ENCODE peak calls at places on chromosomes 3 and 15, in five cellular contexts. One of them, this sample, is unnamed.
A peak's percentile ranks its signal among the peaks of the same experiment; 100 is the strongest.

GRCh38 chr3:140086642-140087041 is 151.7 kb downstream of the CLSTN2 start:
- DNase-seq in WERI-Rb-1: no peak
- DNase-seq in HCT116: no peak
- DNase-seq in mesenchymal stem cell: no peak
- DNase-seq in mucosa of descending colon: no peak
- DNase-seq in this sample: no peak

GRCh38 chr15:76576526-76577279 is 240.1 kb downstream of the ISL2 start:
- DNase-seq in WERI-Rb-1: no peak
- DNase-seq in mesenchymal stem cell: peak; percentile 44
- DNase-seq in mucosa of descending colon: peak; percentile 85
- DNase-seq in HCT116: no peak
- DNase-seq in this sample: no peak

GRCh38 chr3:190064112-190064511 is 56.6 kb downstream of the P3H2 start:
- DNase-seq in mucosa of descending colon: no peak
- DNase-seq in WERI-Rb-1: no peak
- DNase-seq in mesenchymal stem cell: peak; percentile 90
- DNase-seq in HCT116: peak; percentile 33
- DNase-seq in this sample: peak; percentile 80

GRCh38 chr3:115325539-115325938 is 178.5 kb upstream of the ZBTB20 start:
- DNase-seq in mucosa of descending colon: peak; percentile 42
- DNase-seq in WERI-Rb-1: no peak
- DNase-seq in mesenchymal stem cell: peak; percentile 43
- DNase-seq in HCT116: no peak
- DNase-seq in this sample: no peak

GRCh38 chr15:39625856-39626255 is 45.0 kb downstream of the THBS1 start:
- DNase-seq in HCT116: no peak
- DNase-seq in mucosa of descending colon: no peak
- DNase-seq in WERI-Rb-1: no peak
- DNase-seq in mesenchymal stem cell: peak; percentile 45
- DNase-seq in this sample: no peak

GRCh38 chr3:94614192-94614591 is 551.3 kb downstream of the NSUN3 start:
- DNase-seq in HCT116: no peak
- DNase-seq in WERI-Rb-1: no peak
- DNase-seq in mucosa of descending colon: no peak
- DNase-seq in mesenchymal stem cell: no peak
- DNase-seq in this sample: no peak

GRCh38 chr15:100020181-100020580 is 286.9 kb upstream of the LYSMD4 start:
- DNase-seq in WERI-Rb-1: no peak
- DNase-seq in HCT116: no peak
- DNase-seq in mesenchymal stem cell: no peak
- DNase-seq in mucosa of descending colon: no peak
- DNase-seq in this sample: no peak

GRCh38 chr15:89472785-89473256 is 23.6 kb downstream of the RHCG start:
- DNase-seq in mesenchymal stem cell: peak; percentile 56
- DNase-seq in HCT116: peak; percentile 48
- DNase-seq in WERI-Rb-1: peak; percentile 81
- DNase-seq in mucosa of descending colon: peak; percentile 63
- DNase-seq in this sample: peak; percentile 66

GRCh38 chr15:74264081-74264501 is 28.0 kb downstream of the CCDC33 start:
- DNase-seq in mucosa of descending colon: no peak
- DNase-seq in mesenchymal stem cell: no peak
- DNase-seq in WERI-Rb-1: no peak
- DNase-seq in HCT116: no peak
- DNase-seq in this sample: no peak

GRCh38 chr3:126098391-126098858 is 14.5 kb upstream of the SLC41A3 start:
- DNase-seq in mucosa of descending colon: no peak
- DNase-seq in mesenchymal stem cell: peak; percentile 20
- DNase-seq in HCT116: no peak
- DNase-seq in WERI-Rb-1: peak; percentile 37
- DNase-seq in this sample: no peak

GRCh38 chr15:57427367-57427821 is 51.1 kb downstream of the CGNL1 start:
- DNase-seq in WERI-Rb-1: no peak
- DNase-seq in mesenchymal stem cell: peak; percentile 48
- DNase-seq in mucosa of descending colon: peak; percentile 44
- DNase-seq in HCT116: no peak
- DNase-seq in this sample: peak; percentile 64

GRCh38 chr3:145857956-145858355 is 303.0 kb downstream of the PLOD2 start:
- DNase-seq in HCT116: no peak
- DNase-seq in WERI-Rb-1: no peak
- DNase-seq in mucosa of descending colon: no peak
- DNase-seq in mesenchymal stem cell: no peak
- DNase-seq in this sample: no peak

GRCh38 chr3:160010578-160010977 is 21.9 kb downstream of the IL12A start:
- DNase-seq in mesenchymal stem cell: no peak
- DNase-seq in mucosa of descending colon: no peak
- DNase-seq in WERI-Rb-1: no peak
- DNase-seq in HCT116: no peak
- DNase-seq in this sample: no peak

GRCh38 chr3:62103531-62103930 is 269.8 kb downstream of the FEZF2 start:
- DNase-seq in mesenchymal stem cell: no peak
- DNase-seq in WERI-Rb-1: no peak
- DNase-seq in mucosa of descending colon: no peak
- DNase-seq in HCT116: no peak
- DNase-seq in this sample: no peak

GRCh38 chr3:112873632-112874031 is 27.0 kb upstream of the CD200R1L start:
- DNase-seq in WERI-Rb-1: no peak
- DNase-seq in mesenchymal stem cell: no peak
- DNase-seq in HCT116: no peak
- DNase-seq in mucosa of descending colon: no peak
- DNase-seq in this sample: no peak

GRCh38 chr3:190552021-190552420 is 38.1 kb downstream of the IL1RAP start:
- DNase-seq in HCT116: no peak
- DNase-seq in WERI-Rb-1: no peak
- DNase-seq in mucosa of descending colon: no peak
- DNase-seq in mesenchymal stem cell: no peak
- DNase-seq in this sample: no peak

GRCh38 chr3:181712505-181713299 is 977 bp downstream of the SOX2 start:
- DNase-seq in WERI-Rb-1: peak; percentile 48
- DNase-seq in HCT116: no peak
- DNase-seq in mucosa of descending colon: no peak
- DNase-seq in mesenchymal stem cell: peak; percentile 27
- DNase-seq in this sample: no peak

GRCh38 chr3:32972482-32973146 is 21.2 kb downstream of the CCR4 start:
- DNase-seq in mesenchymal stem cell: peak; percentile 9
- DNase-seq in HCT116: no peak
- DNase-seq in mucosa of descending colon: no peak
- DNase-seq in WERI-Rb-1: no peak
- DNase-seq in this sample: no peak

GRCh38 chr3:141485578-141486415 is 1.0 kb upstream of the RASA2 start:
- DNase-seq in WERI-Rb-1: no peak
- DNase-seq in mesenchymal stem cell: peak; percentile 77
- DNase-seq in HCT116: peak; percentile 12
- DNase-seq in mucosa of descending colon: peak; percentile 60
- DNase-seq in this sample: peak; percentile 55

GRCh38 chr3:129211772-129212171 is 28.1 kb upstream of the CNBP start:
- DNase-seq in mesenchymal stem cell: peak; percentile 43
- DNase-seq in HCT116: peak; percentile 98
- DNase-seq in WERI-Rb-1: no peak
- DNase-seq in mucosa of descending colon: peak; percentile 91
- DNase-seq in this sample: peak; percentile 24

GRCh38 chr15:56736308-56736707 is 3.0 kb upstream of the ZNF280D start:
- DNase-seq in WERI-Rb-1: no peak
- DNase-seq in mesenchymal stem cell: peak; percentile 82
- DNase-seq in HCT116: no peak
- DNase-seq in mucosa of descending colon: no peak
- DNase-seq in this sample: peak; percentile 45

GRCh38 chr15:31228980-31229826 is 97.4 kb upstream of the KLF13 start:
- DNase-seq in HCT116: no peak
- DNase-seq in mucosa of descending colon: peak; percentile 83
- DNase-seq in WERI-Rb-1: no peak
- DNase-seq in mesenchymal stem cell: no peak
- DNase-seq in this sample: no peak

GRCh38 chr15:75229191-75230015 is 27.7 kb downstream of the C15orf39 start:
- DNase-seq in WERI-Rb-1: no peak
- DNase-seq in mesenchymal stem cell: peak; percentile 38
- DNase-seq in HCT116: no peak
- DNase-seq in mucosa of descending colon: no peak
- DNase-seq in this sample: no peak

GRCh38 chr3:17355591-17355990 is 386.8 kb downstream of the TBC1D5 start:
- DNase-seq in mesenchymal stem cell: no peak
- DNase-seq in WERI-Rb-1: no peak
- DNase-seq in mucosa of descending colon: no peak
- DNase-seq in HCT116: no peak
- DNase-seq in this sample: no peak

GRCh38 chr15:52528465-52529288 is at the start of gene MYO5A:
- DNase-seq in WERI-Rb-1: peak; percentile 62
- DNase-seq in mesenchymal stem cell: peak; percentile 72
- DNase-seq in HCT116: peak; percentile 22
- DNase-seq in mucosa of descending colon: peak; percentile 61
- DNase-seq in this sample: peak; percentile 63

GRCh38 chr3:117898722-117899121 is 1135.9 kb downstream of the IGSF11 start:
- DNase-seq in mucosa of descending colon: peak; percentile 23
- DNase-seq in mesenchymal stem cell: no peak
- DNase-seq in WERI-Rb-1: no peak
- DNase-seq in HCT116: peak; percentile 15
- DNase-seq in this sample: no peak

GRCh38 chr15:66698318-66698961 is 3.6 kb upstream of the SMAD6 start:
- DNase-seq in HCT116: peak; percentile 61
- DNase-seq in mucosa of descending colon: peak; percentile 84
- DNase-seq in WERI-Rb-1: peak; percentile 90
- DNase-seq in mesenchymal stem cell: peak; percentile 80
- DNase-seq in this sample: peak; percentile 59

GRCh38 chr3:197308591-197308990 is 10.2 kb upstream of the DLG1 start:
- DNase-seq in mucosa of descending colon: no peak
- DNase-seq in mesenchymal stem cell: peak; percentile 89
- DNase-seq in WERI-Rb-1: no peak
- DNase-seq in HCT116: no peak
- DNase-seq in this sample: peak; percentile 67

GRCh38 chr3:183381179-183381578 is 47.2 kb downstream of the MCF2L2 start:
- DNase-seq in HCT116: no peak
- DNase-seq in WERI-Rb-1: no peak
- DNase-seq in mucosa of descending colon: no peak
- DNase-seq in mesenchymal stem cell: peak; percentile 83
- DNase-seq in this sample: peak; percentile 23

GRCh38 chr3:58635371-58636285 is 30.9 kb downstream of the FAM3D start:
- DNase-seq in WERI-Rb-1: no peak
- DNase-seq in mesenchymal stem cell: no peak
- DNase-seq in HCT116: no peak
- DNase-seq in mucosa of descending colon: no peak
- DNase-seq in this sample: no peak

GRCh38 chr15:40340038-40340739 is 550 bp downstream of the CCDC9B start:
- DNase-seq in WERI-Rb-1: no peak
- DNase-seq in mesenchymal stem cell: peak; percentile 77
- DNase-seq in HCT116: no peak
- DNase-seq in mucosa of descending colon: peak; percentile 75
- DNase-seq in this sample: peak; percentile 84

GRCh38 chr3:47057212-47057671 is 77.8 kb downstream of the NBEAL2 start:
- DNase-seq in HCT116: no peak
- DNase-seq in mesenchymal stem cell: no peak
- DNase-seq in WERI-Rb-1: no peak
- DNase-seq in mucosa of descending colon: no peak
- DNase-seq in this sample: no peak

DNA sequence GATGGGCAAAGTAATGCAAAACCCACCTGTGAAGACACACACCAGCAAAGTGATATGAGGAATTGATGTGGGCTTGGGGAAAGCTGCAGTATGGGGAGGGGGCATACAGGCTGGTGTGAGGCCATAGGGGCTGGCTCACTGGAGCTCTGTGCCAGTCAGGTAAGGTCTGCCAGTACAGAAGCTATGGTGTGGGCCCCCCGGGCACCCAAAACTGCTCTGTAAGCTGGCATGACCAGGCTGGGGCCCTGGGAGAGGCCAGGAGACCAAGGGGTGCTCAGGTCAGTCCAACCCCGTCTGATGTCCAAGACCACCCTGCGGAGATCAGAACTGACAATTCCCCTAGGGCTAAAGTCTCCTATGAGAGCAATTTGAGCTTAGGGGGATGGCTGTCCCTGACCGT is 163.1 kb downstream of the KCNMB2 start:
- DNase-seq in mesenchymal stem cell: no peak
- DNase-seq in HCT116: no peak
- DNase-seq in WERI-Rb-1: no peak
- DNase-seq in mucosa of descending colon: no peak
- DNase-seq in this sample: no peak
- H3K9me3 ChIP-seq in mesenchymal stem cell: peaks cover 20% of the 10 kb centered on the region
- H3K9me3 ChIP-seq in HCT116: no peaks in the 10 kb centered on the region
- H3K9me3 ChIP-seq in WERI-Rb-1: no peaks in the 10 kb centered on the region
- H3K9me3 ChIP-seq in mucosa of descending colon: peaks cover 3% of the 10 kb centered on the region
- H3K9me3 ChIP-seq in this sample: peaks cover 2% of the 10 kb centered on the region

GRCh38 chr15:101052681-101053121 is 133.5 kb downstream of the LRRK1 start:
- DNase-seq in mesenchymal stem cell: no peak
- DNase-seq in WERI-Rb-1: no peak
- DNase-seq in HCT116: no peak
- DNase-seq in mucosa of descending colon: no peak
- DNase-seq in this sample: no peak
- H3K36me3 ChIP-seq in mesenchymal stem cell: peaks cover 82% of the 10 kb centered on the region
- H3K36me3 ChIP-seq in WERI-Rb-1: no peaks in the 10 kb centered on the region
- H3K36me3 ChIP-seq in HCT116: peaks cover 4% of the 10 kb centered on the region
- H3K36me3 ChIP-seq in mucosa of descending colon: no peaks in the 10 kb centered on the region
- H3K36me3 ChIP-seq in this sample: peaks cover 32% of the 10 kb centered on the region

GRCh38 chr3:14039149-14039548 is 85.5 kb downstream of the CHCHD4 start:
- DNase-seq in mesenchymal stem cell: no peak
- DNase-seq in mucosa of descending colon: no peak
- DNase-seq in HCT116: no peak
- DNase-seq in WERI-Rb-1: no peak
- DNase-seq in this sample: no peak
- H3K9me3 ChIP-seq in mesenchymal stem cell: peaks cover 3% of the 10 kb centered on the region
- H3K9me3 ChIP-seq in mucosa of descending colon: peaks cover 12% of the 10 kb centered on the region
- H3K9me3 ChIP-seq in HCT116: no peaks in the 10 kb centered on the region
- H3K9me3 ChIP-seq in WERI-Rb-1: peaks cover 16% of the 10 kb centered on the region
- H3K9me3 ChIP-seq in this sample: no peaks in the 10 kb centered on the region

GRCh38 chr3:23904545-23904944 is 12.2 kb downstream of the NKIRAS1 start:
- DNase-seq in WERI-Rb-1: no peak
- DNase-seq in mucosa of descending colon: no peak
- DNase-seq in mesenchymal stem cell: no peak
- DNase-seq in HCT116: no peak
- DNase-seq in this sample: no peak
- H3K36me3 ChIP-seq in WERI-Rb-1: peaks cover 29% of the 10 kb centered on the region
- H3K36me3 ChIP-seq in mucosa of descending colon: no peaks in the 10 kb centered on the region
- H3K36me3 ChIP-seq in mesenchymal stem cell: peaks cover 75% of the 10 kb centered on the region
- H3K36me3 ChIP-seq in HCT116: peaks cover 21% of the 10 kb centered on the region
- H3K36me3 ChIP-seq in this sample: peaks cover 13% of the 10 kb centered on the region